ENCODE peak calls at places on chromosomes 5 and 9, in eight cellular contexts. C is CD8-positive, alpha-beta memory T cell; L is heart right ventricle; W is testis; Y is OCI-LY7; E is GM23248; N is upper lobe of right lung; M is neural progenitor cell. X is an unnamed sample.

GRCh38 chr5:133425764-133426738 is 186.3 kb downstream of the FSTL4 start:
- DNase-seq in C (no peak), M (peak; percentile 30), Y (no peak), E (no peak), N (no peak), L (no peak), W (no peak), X (no peak)

GRCh38 chr5:124860271-124860670 is 113.8 kb upstream of the ZNF608 start:
- DNase-seq in Y (no peak), C (no peak), N (no peak), L (no peak), M (no peak), E (peak; percentile 58), W (no peak), X (no peak)

GRCh38 chr5:179370490-179371122 is 25.3 kb upstream of the ADAMTS2 start:
- DNase-seq in Y (no peak), M (no peak), N (peak; percentile 37), C (no peak), E (no peak), W (no peak), L (no peak), X (no peak)

GRCh38 chr5:117455236-117456233 is 880.9 kb upstream of the SEMA6A start:
- DNase-seq in L (no peak), M (peak; percentile 59), N (peak; percentile 58), Y (peak; percentile 7), W (peak; percentile 54), C (no peak), E (no peak), X (no peak)

GRCh38 chr9:2021731-2022130 is 6.6 kb downstream of the SMARCA2 start:
- DNase-seq in Y (no peak), C (no peak), L (no peak), W (no peak), N (no peak), M (no peak), E (no peak), X (no peak)

GRCh38 chr9:104747565-104748358 is at the start of gene NIPSNAP3A:
- DNase-seq in Y (peak; percentile 88), W (peak; percentile 91), N (peak; percentile 94), C (peak; percentile 88), L (peak; percentile 88), M (peak; percentile 85), E (peak; percentile 90), X (peak; percentile 70)

GRCh38 chr5:103587185-103587748 is 24.7 kb upstream of the NUDT12 start:
- DNase-seq in C (no peak), N (no peak), W (no peak), M (peak; percentile 11), E (peak; percentile 34), Y (no peak), L (no peak), X (no peak)

GRCh38 chr9:108150736-108151135 is 661.2 kb upstream of the KLF4 start:
- DNase-seq in E (peak; percentile 63), M (no peak), L (no peak), C (no peak), Y (no peak), N (no peak), W (peak; percentile 63), X (no peak)

DNA sequence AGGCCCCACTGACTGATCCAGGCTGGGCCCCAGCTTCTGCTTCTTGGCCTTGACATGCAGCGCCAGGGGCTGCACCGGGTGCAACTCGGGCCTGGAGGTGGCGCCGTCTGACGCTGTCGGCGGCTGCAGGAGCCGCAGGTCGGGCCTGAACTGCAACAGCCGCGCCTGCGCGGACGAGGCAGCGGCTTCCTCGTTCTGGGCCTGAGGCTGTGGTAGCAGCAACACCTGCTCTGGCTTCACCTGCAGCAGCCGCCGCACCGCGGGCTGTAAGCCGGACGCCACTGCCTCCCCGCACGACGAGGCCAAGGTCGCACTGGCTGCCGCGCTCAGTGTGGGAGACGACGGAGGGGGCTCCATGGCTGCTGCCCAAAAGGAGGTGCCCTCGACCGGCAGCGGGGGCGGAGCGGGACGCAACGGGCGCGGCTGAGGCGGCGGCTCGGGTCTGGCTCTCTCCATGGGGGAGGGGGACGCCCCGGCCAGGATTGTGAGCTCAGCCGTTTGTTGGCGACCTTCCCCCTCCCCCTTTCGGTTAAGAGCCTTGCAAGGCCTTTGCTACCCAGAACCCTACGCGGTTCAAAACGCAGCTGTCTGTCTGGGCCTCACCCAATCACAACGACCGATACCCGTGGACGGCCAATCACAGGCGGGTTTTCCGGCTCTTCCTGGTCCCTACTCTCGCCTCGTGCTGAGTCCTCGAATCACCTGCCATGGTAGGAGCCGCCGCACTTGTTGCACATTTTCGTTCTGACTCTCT is 438 bp downstream of the SOX30 start:
- DNase-seq in C (peak; percentile 81), W (peak; percentile 88), L (peak; percentile 74), N (peak; percentile 90), M (peak; percentile 17), Y (no peak), E (peak; percentile 69), X (peak; percentile 66)
- H3K4me3 ChIP-seq in C (peak overlapping the region; percentile 49), W (peak overlapping the region; percentile 82), L (peak overlapping the region; percentile 38), N (peak overlapping the region; percentile 57), M (no peak overlapping the region), Y (no peak overlapping the region), E (peak overlapping the region; percentile 60), X (peak overlapping the region; percentile 30)

GRCh38 chr9:131096490-131097258 is at the start of gene AIF1L:
- DNase-seq in M (peak; percentile 91), E (peak; percentile 34), Y (no peak), L (peak; percentile 38), C (no peak), N (peak; percentile 73), W (peak; percentile 43), X (no peak)

GRCh38 chr9:131094622-131095021 is 1.7 kb upstream of the AIF1L start:
- DNase-seq in E (peak; percentile 86), W (peak; percentile 59), N (no peak), M (no peak), L (peak; percentile 63), Y (no peak), C (no peak), X (no peak)

GRCh38 chr9:131094015-131094414 is 2.3 kb upstream of the AIF1L start:
- DNase-seq in M (no peak), W (no peak), Y (no peak), C (no peak), N (no peak), E (no peak), L (no peak), X (no peak)

GRCh38 chr9:131097259-131097947 is 1.1 kb downstream of the AIF1L start:
- DNase-seq in C (no peak), N (no peak), L (no peak), Y (no peak), W (no peak), M (no peak), E (no peak), X (no peak)

DNA sequence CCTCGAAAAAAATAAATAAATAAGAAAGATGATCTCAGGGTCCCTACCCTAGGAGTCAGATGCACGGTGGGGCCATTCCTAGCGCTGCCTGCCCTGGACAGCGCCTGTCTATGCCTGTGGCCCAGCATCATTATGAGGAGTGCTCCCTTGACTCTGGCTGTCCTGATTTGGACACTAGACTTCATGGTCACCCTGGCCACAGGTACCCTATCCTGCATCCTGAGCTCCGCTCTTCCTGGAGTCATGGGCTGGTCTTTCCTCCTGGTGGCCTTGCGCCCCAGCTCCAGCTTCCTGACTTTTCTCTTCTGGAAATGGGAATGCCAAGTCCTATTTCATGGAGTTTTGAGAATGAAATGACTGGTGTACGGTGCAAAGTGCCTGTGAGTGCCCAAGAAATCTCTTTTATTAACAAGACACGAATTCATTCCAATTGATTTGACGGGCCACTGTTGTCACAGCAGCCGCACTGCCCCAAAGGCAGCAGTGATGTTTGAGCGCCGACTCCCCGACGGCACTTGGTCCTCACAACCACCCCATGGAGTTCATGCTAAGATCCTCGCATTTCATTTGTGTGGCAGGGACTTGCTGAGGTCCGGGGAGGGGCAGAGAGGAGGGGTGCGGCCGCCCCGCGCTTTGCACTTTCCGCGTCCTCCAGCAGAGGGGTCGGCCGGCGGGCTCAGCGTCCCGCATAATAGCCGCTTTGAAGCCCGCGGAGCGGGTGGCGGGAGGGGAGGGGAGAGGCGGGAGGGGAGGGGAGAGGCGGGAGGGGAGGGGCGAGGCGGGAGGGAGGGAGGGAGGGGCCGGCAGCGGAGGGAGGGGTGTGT is 453 bp upstream of the AIF1L start:
- DNase-seq in C (no peak), L (peak; percentile 60), N (no peak), W (peak; percentile 49), M (peak; percentile 94), E (peak; percentile 25), Y (no peak), X (no peak)
- H3K4me3 ChIP-seq in C (no peak overlapping the region), L (peak overlapping the region; percentile 47), N (peak overlapping the region; percentile 51), W (peak overlapping the region; percentile 68), M (peak overlapping the region; percentile 79), E (peak overlapping the region; percentile 37), Y (no peak overlapping the region), X (peak overlapping the region; percentile 82)

GRCh38 chr5:141701341-141702119 is 19.5 kb upstream of the ARAP3 start:
- DNase-seq in L (no peak), Y (no peak), C (no peak), E (no peak), M (no peak), W (no peak), N (no peak), X (no peak)

GRCh38 chr5:141705503-141705902 is 23.5 kb upstream of the ARAP3 start:
- DNase-seq in N (no peak), Y (no peak), M (no peak), L (no peak), W (no peak), E (no peak), C (no peak), X (no peak)

GRCh38 chr5:141704782-141705297 is 22.8 kb upstream of the ARAP3 start:
- DNase-seq in C (no peak), L (no peak), N (no peak), Y (no peak), E (no peak), W (no peak), M (no peak), X (no peak)

GRCh38 chr5:141707535-141707934 is 25.5 kb upstream of the ARAP3 start:
- DNase-seq in E (no peak), C (no peak), N (no peak), W (no peak), M (no peak), Y (no peak), L (no peak), X (no peak)

DNA sequence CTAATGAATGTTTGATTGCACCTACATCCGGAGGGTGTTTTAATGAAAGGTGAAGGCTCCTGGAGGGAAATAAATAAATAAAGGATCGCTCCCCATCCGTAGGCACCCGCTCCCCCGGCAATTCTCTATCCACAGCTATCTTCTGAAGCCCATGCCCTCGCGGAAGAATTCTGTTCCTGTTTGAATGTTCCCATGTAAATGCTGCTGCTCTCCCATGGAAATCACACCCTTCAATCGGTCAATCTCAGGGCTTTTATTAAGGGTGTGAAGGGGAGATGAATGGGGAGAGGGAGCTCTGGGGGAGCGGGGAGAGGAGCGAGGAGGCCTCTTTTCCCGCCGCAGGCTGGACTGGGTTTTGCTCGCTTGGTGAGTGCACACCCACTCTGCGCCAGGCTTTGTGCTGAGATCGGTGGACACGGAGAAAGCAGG is 21.1 kb upstream of the ARAP3 start:
- DNase-seq in Y (no peak), W (no peak), M (peak; percentile 21), E (peak; percentile 21), C (no peak), N (no peak), L (no peak), X (no peak)
- H3K4me3 ChIP-seq in Y (no peak overlapping the region), W (peak overlapping the region; percentile 62), M (peak overlapping the region; percentile 52), E (peak overlapping the region; percentile 73), C (peak overlapping the region; percentile 76), N (no peak overlapping the region), L (no peak overlapping the region), X (peak overlapping the region; percentile 58)

DNA sequence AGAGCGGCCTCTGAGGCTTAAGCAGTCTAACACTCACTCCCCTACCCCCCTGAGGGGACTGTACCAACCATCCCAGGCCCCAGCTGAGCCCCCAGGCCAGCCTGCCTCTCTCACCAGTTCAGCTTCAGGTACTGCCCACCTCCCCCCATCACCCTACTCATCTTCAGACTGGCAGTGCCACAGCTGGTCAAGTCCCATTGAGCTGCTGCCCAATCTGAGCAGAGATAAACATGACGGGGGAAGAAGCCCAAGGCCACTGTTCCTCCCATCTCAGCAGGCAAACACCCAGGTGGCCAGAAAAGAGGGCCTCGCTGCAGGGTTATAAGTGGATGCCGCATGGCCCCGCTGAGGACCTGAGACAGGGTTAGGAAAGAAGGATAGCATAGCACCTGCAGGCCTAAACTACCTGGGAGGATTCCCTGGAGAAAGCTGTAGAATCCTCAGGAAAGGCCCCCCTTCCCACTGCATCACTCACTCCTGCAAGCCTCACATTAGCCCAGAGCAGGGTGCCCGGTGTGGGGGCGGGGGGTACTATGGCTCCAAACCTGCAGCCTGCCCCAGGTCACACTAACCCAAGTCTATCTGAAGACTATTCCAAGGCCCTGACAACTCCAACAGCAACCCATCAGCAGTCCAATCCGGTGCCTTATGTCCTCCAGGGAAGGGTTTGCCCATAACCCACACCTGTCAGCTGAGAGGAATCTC is 3.6 kb downstream of the B4GALT1 start:
- DNase-seq in Y (no peak), W (peak; percentile 63), L (no peak), N (no peak), C (no peak), E (peak; percentile 7), M (no peak), X (no peak)
- H3K4me3 ChIP-seq in Y (peak overlapping the region; percentile 93), W (peak overlapping the region; percentile 97), L (peak overlapping the region; percentile 99), N (peak overlapping the region; percentile 93), C (peak overlapping the region; percentile 65), E (peak overlapping the region; percentile 98), M (no peak overlapping the region), X (peak overlapping the region; percentile 91)

X was measured in breast epithelium.